ENCODE peak calls at places on chromosomes 11 and 22, in four cellular contexts. Z is coronary artery, A is adipocyte, O is myocyte. B is an unnamed sample.

GRCh38 chr22:43289976-43290663 is 53.1 kb downstream of the SCUBE1 start:
- DNase-seq in A (peak; percentile 41), O (no peak), Z (no peak), B (peak; percentile 81)

GRCh38 chr11:47768090-47768620 is 1.0 kb upstream of the FNBP4 start:
- DNase-seq in A (peak; percentile 62), Z (peak; percentile 79), O (peak; percentile 93), B (peak; percentile 80)

GRCh38 chr11:111417011-111417765 is 38.1 kb upstream of the POU2AF1 start:
- DNase-seq in A (peak; percentile 12), Z (no peak), O (peak; percentile 22), B (no peak)

GRCh38 chr11:118621898-118622375 is 14.5 kb downstream of the PHLDB1 start:
- DNase-seq in O (no peak), A (peak; percentile 38), Z (no peak), B (no peak)

GRCh38 chr11:24885580-24886173 is 388.8 kb downstream of the LUZP2 start:
- DNase-seq in Z (no peak), O (no peak), A (no peak), B (no peak)

GRCh38 chr11:11113676-11114075 is 239.4 kb downstream of the CSNK2A3 start:
- DNase-seq in O (no peak), A (no peak), Z (no peak), B (no peak)

GRCh38 chr11:11602011-11602410 is 19.8 kb downstream of the GALNT18 start:
- DNase-seq in O (no peak), A (no peak), Z (no peak), B (no peak)

GRCh38 chr11:114295676-114296081 is 520 bp upstream of the NNMT start:
- DNase-seq in A (no peak), Z (peak; percentile 74), O (peak; percentile 70), B (no peak)

GRCh38 chr22:31661851-31662667 is at the start of gene PISD:
- DNase-seq in O (peak; percentile 97), Z (peak; percentile 95), A (peak; percentile 98), B (peak; percentile 96)

GRCh38 chr11:74984730-74985129 is 4.0 kb upstream of the NEU3 start:
- DNase-seq in A (no peak), Z (no peak), O (no peak), B (no peak)

B was measured in suprapubic skin.